ENCODE peak calls at places on chromosomes 3 and 15, in four cellular contexts. R is choroid plexus epithelial cell, Z is right atrium auricular region, M is OCI-LY7. U is an unnamed sample.

GRCh38 chr15:68524753-68525584 is 53.8 kb upstream of the CORO2B start:
- DNase-seq in R (peak), Z (no peak), M (no peak), U (no peak)

GRCh38 chr3:174440350-174440716 is 418.8 kb upstream of the NAALADL2 start:
- DNase-seq in R (peak), Z (no peak), M (peak), U (no peak)

GRCh38 chr15:53978248-53978906 is at the start of gene UNC13C:
- DNase-seq in R (no peak), Z (no peak), M (no peak), U (peak)

GRCh38 chr3:27659279-27660021 is 62.7 kb downstream of the EOMES start:
- DNase-seq in R (peak), Z (no peak), M (peak), U (no peak)

GRCh38 chr3:123130079-123130726 is 63.4 kb downstream of the PDIA5 start:
- DNase-seq in R (no peak), Z (no peak), M (no peak), U (no peak)

GRCh38 chr3:58403513-58404109 is 30.0 kb downstream of the PDHB start:
- DNase-seq in R (no peak), Z (no peak), M (no peak), U (no peak)

GRCh38 chr3:58071480-58071971 is 63.3 kb downstream of the FLNB start:
- DNase-seq in R (no peak), Z (no peak), M (no peak), U (no peak)

GRCh38 chr3:138227650-138228049 is 40.5 kb downstream of the ARMC8 start:
- DNase-seq in R (peak), Z (no peak), M (no peak), U (no peak)

GRCh38 chr15:69225355-69226027 is 65.1 kb downstream of the GLCE start:
- DNase-seq in R (peak), Z (no peak), M (peak), U (no peak)

GRCh38 chr15:31472636-31473383 is 146.2 kb downstream of the KLF13 start:
- DNase-seq in R (peak), Z (peak), M (peak), U (no peak)

GRCh38 chr15:71730277-71731144 is 79.8 kb upstream of the NR2E3 start:
- DNase-seq in R (peak), Z (no peak), M (peak), U (no peak)

GRCh38 chr3:65786891-65787290 is 251.8 kb downstream of the MAGI1 start:
- DNase-seq in R (no peak), Z (no peak), M (no peak), U (no peak)

U was measured in upper lobe of left lung.